ENCODE peak calls at places on chromosomes 6 and 20, in nine cellular contexts. J, M, H, Z, V, Q, G, A and L are unnamed samples.
A peak's percentile ranks its signal among the peaks of the same experiment; 100 is the strongest.

GRCh38 chr6:36326351-36326995 is 10.2 kb downstream of the BNIP5 start:
- DNase-seq in Q (no peak), V (no peak), M (no peak), A (no peak), Z (peak; percentile 27), H (peak; percentile 64), G (no peak), J (no peak), L (no peak)

GRCh38 chr6:110475255-110475654 is 1.2 kb downstream of the SLC22A16 start:
- DNase-seq in G (no peak), J (peak; percentile 14), V (no peak), A (no peak), H (no peak), Z (no peak), M (no peak), Q (peak; percentile 25), L (no peak)

GRCh38 chr6:111987295-111987694 is 66.6 kb upstream of the CCN6 start:
- DNase-seq in G (no peak), M (no peak), A (peak; percentile 33), V (no peak), Z (peak; percentile 50), Q (no peak), H (no peak), J (no peak), L (no peak)

GRCh38 chr6:163086563-163086895 is 328.0 kb upstream of the QKI start:
- DNase-seq in M (no peak), G (no peak), H (no peak), V (no peak), A (peak; percentile 52), J (no peak), Q (no peak), Z (no peak), L (no peak)

GRCh38 chr20:36202891-36203338 is 33.4 kb upstream of the AAR2 start:
- DNase-seq in M (no peak), J (peak; percentile 66), A (peak; percentile 22), V (peak; percentile 48), G (peak; percentile 61), H (peak; percentile 83), Q (peak; percentile 65), Z (peak; percentile 19), L (peak; percentile 58)

GRCh38 chr6:44630125-44631028 is 242.9 kb downstream of the CDC5L start:
- DNase-seq in H (no peak), A (peak; percentile 78), J (peak; percentile 8), Z (peak; percentile 51), G (peak; percentile 21), Q (peak; percentile 19), M (no peak), V (peak; percentile 42), L (peak; percentile 14)

GRCh38 chr20:22285555-22285954 is 298.8 kb downstream of the FOXA2 start:
- DNase-seq in H (no peak), Q (no peak), V (peak; percentile 19), G (no peak), Z (no peak), J (no peak), M (no peak), A (no peak), L (no peak)

GRCh38 chr6:134523903-134524302 is 206.0 kb upstream of the SGK1 start:
- DNase-seq in V (no peak), H (no peak), G (no peak), A (no peak), Q (no peak), J (no peak), Z (no peak), M (no peak), L (no peak)

GRCh38 chr6:123338394-123338793 is 298.4 kb downstream of the TRDN start:
- DNase-seq in J (no peak), A (no peak), G (no peak), H (peak; percentile 53), M (no peak), V (no peak), Z (no peak), Q (no peak), L (no peak)

GRCh38 chr6:157240059-157240959 is 83.0 kb downstream of the TMEM242 start:
- DNase-seq in H (peak; percentile 92), Q (no peak), A (peak; percentile 71), J (no peak), Z (peak; percentile 41), G (no peak), V (no peak), M (no peak), L (peak; percentile 71)

GRCh38 chr6:169838291-169839028 is 87.0 kb downstream of the ERMARD start:
- DNase-seq in A (no peak), M (no peak), Q (no peak), J (no peak), G (no peak), Z (no peak), H (no peak), V (no peak), L (no peak)

GRCh38 chr20:43534016-43534415 is 24.8 kb upstream of the SGK2 start:
- DNase-seq in J (no peak), Q (no peak), V (no peak), M (no peak), G (no peak), Z (no peak), A (no peak), H (no peak), L (no peak)

GRCh38 chr6:34319471-34319885 is 70.7 kb upstream of the SMIM29 start:
- DNase-seq in Z (no peak), M (no peak), J (no peak), H (no peak), A (no peak), G (no peak), Q (no peak), V (no peak), L (peak; percentile 69)

GRCh38 chr6:3634417-3634816 is 117.1 kb downstream of the PXDC1 start:
- DNase-seq in H (no peak), G (no peak), Q (no peak), Z (no peak), J (no peak), M (no peak), A (no peak), V (no peak), L (no peak)

GRCh38 chr20:44637042-44637441 is 14.5 kb downstream of the ADA start:
- DNase-seq in J (no peak), A (no peak), G (no peak), Q (no peak), Z (no peak), M (no peak), V (no peak), H (no peak), L (no peak)

GRCh38 chr6:90124904-90125510 is 171.6 kb downstream of the BACH2 start:
- DNase-seq in A (no peak), Z (peak; percentile 32), M (no peak), J (peak; percentile 53), G (no peak), V (no peak), Q (no peak), H (no peak), L (no peak)

GRCh38 chr6:42740725-42741124 is 5.2 kb downstream of the TBCC start:
- DNase-seq in A (no peak), G (no peak), Z (no peak), J (no peak), M (no peak), Q (no peak), H (no peak), V (no peak), L (no peak)
- H3K27ac ChIP-seq in A (no peak overlapping the region), G (no peak overlapping the region), Z (peak overlapping the region; percentile 83), J (peak overlapping the region; percentile 95), M (no peak overlapping the region), Q (no peak overlapping the region), H (no peak overlapping the region), V (no peak overlapping the region), L (no peak overlapping the region)

DNA sequence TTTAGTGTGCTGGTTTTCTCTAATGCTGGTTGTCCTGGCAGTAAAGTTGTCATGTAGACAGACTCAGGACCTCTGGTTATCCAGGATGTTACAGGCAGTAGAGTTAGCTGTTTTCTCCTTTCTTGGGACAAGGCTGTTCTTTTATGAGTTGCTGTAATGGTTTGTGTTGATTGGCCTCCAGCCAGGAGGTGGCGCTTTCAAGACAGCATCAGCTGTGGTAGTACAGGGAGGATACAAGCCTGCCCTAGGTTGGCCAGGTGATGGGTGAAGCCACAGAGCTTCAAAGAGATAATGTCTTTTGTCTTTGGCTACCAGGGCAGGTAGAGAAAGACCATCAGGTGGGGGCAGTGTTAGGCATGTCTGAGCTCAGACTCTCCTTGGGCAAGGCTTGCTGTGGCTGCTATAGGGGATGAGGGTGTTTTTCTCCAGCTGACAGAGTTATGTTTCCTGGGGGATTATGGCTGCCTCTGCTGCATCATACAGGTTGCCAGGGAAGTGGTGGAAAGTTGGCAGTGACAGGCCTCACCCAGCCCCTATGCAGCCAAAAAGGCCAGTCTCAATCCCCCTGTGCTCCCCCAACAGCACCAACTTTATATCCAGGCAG is 127.2 kb upstream of the TAB2 start:
- DNase-seq in G (no peak), M (peak; percentile 2), J (peak; percentile 63), V (peak; percentile 17), H (no peak), Z (peak; percentile 13), A (peak; percentile 24), Q (peak; percentile 20), L (peak; percentile 43)
- H3K4me3 ChIP-seq in G (no peak overlapping the region), M (no peak overlapping the region), J (no peak overlapping the region), V (no peak overlapping the region), H (no peak overlapping the region), Z (no peak overlapping the region), A (no peak overlapping the region), Q (no peak overlapping the region), L (no peak overlapping the region)

GRCh38 chr6:32149932-32150920 is 1.5 kb downstream of the PRRT1 start:
- DNase-seq in Q (no peak), M (no peak), J (no peak), A (no peak), Z (no peak), V (no peak), G (no peak), H (no peak), L (no peak)
- H3K4me1 ChIP-seq in Q (peaks cover 33% of the 10 kb centered on the region), M (peaks cover 20% of the 10 kb centered on the region), J (peaks cover 16% of the 10 kb centered on the region), A (peaks cover 14% of the 10 kb centered on the region), Z (peaks cover 23% of the 10 kb centered on the region), V (peaks cover 22% of the 10 kb centered on the region), G (peaks cover 15% of the 10 kb centered on the region), H (peaks cover 9% of the 10 kb centered on the region), L (peaks cover 4% of the 10 kb centered on the region)

GRCh38 chr20:33789109-33789857 is 21.9 kb upstream of the CHMP4B start:
- DNase-seq in M (peak; percentile 97), Z (peak; percentile 96), Q (no peak), G (peak; percentile 31), A (peak; percentile 98), H (peak; percentile 28), J (no peak), V (peak; percentile 96), L (peak; percentile 100)
- H3K27ac ChIP-seq in M (peak overlapping the region; percentile 78), Z (peak overlapping the region; percentile 66), Q (peak overlapping the region; percentile 65), G (peak overlapping the region; percentile 30), A (no peak overlapping the region), H (peak overlapping the region; percentile 2), J (no peak overlapping the region), V (peak overlapping the region; percentile 84), L (peak overlapping the region; percentile 91)